ENCODE peak calls at places on chromosomes 13 and 19, in nine cellular contexts. D is RPMI7951; G is SJSA1; T is amniotic stem cell; Q is head of caudate nucleus; Y is stimulated activated CD4-positive, alpha-beta T cell treated with anti-CD3 and anti-CD28 coated beads, Interleukin-1b, Interleukin-23, amount 100 ng/mL, for 48 hours; M is naive thymus-derived CD8-positive, alpha-beta T cell; S is activated naive CD4-positive, alpha-beta T cell treated with anti-CD3 and anti-CD28 coated beads, Interleukin-2, amount 50 U/mL, for 16 hours; O is GM10248. K is an unnamed sample.

GRCh38 chr19:12611361-12611699 is 610 bp downstream of the ZNF791 start:
- DNase-seq in D (peak; percentile 76), M (no peak), Y (no peak), T (peak; percentile 75), S (no peak), O (no peak), G (peak; percentile 50), Q (peak; percentile 80), K (peak; percentile 11)

GRCh38 chr13:95676100-95676774 is 702 bp upstream of the DNAJC3 start:
- DNase-seq in G (no peak), O (no peak), M (peak; percentile 35), D (peak; percentile 25), T (no peak), Y (peak; percentile 5), Q (no peak), S (peak; percentile 16), K (peak; percentile 40)

GRCh38 chr13:72530471-72530870 is 197.0 kb downstream of the MZT1 start:
- DNase-seq in D (no peak), T (no peak), O (no peak), M (no peak), Q (no peak), S (no peak), G (no peak), Y (no peak), K (no peak)

GRCh38 chr19:16175954-16176353 is 2.6 kb upstream of the CIB3 start:
- DNase-seq in Y (no peak), G (no peak), M (no peak), T (no peak), S (no peak), Q (no peak), D (no peak), O (no peak), K (no peak)

GRCh38 chr13:88701551-88701950 is 1030.4 kb downstream of the SLITRK5 start:
- DNase-seq in D (no peak), T (no peak), O (no peak), M (no peak), S (no peak), Y (no peak), Q (no peak), G (no peak), K (no peak)

GRCh38 chr19:41309225-41310030 is 544 bp upstream of the CCDC97 start:
- DNase-seq in M (no peak), O (no peak), G (no peak), S (no peak), Q (no peak), T (no peak), Y (no peak), D (peak; percentile 29), K (peak; percentile 14)

GRCh38 chr13:49436890-49437289 is 7.0 kb downstream of the CAB39L start:
- DNase-seq in T (peak; percentile 31), Q (no peak), Y (no peak), D (peak; percentile 47), G (peak; percentile 22), S (no peak), M (no peak), O (no peak), K (no peak)

GRCh38 chr19:40523322-40524047 is 53.2 kb upstream of the SHKBP1 start:
- DNase-seq in T (no peak), Y (peak; percentile 67), D (peak; percentile 57), S (peak; percentile 33), M (peak; percentile 25), G (peak; percentile 25), O (peak; percentile 68), Q (peak; percentile 77), K (peak; percentile 93)

GRCh38 chr13:46526763-46527162 is 26.2 kb upstream of the LRCH1 start:
- DNase-seq in O (peak; percentile 33), Q (no peak), G (no peak), D (no peak), M (no peak), T (no peak), Y (no peak), S (no peak), K (no peak)

GRCh38 chr13:41514853-41515395 is 57.6 kb downstream of the RGCC start:
- DNase-seq in M (no peak), S (no peak), Q (no peak), T (no peak), Y (no peak), D (no peak), G (no peak), O (no peak), K (no peak)

GRCh38 chr13:71513414-71514063 is 353.5 kb downstream of the DACH1 start:
- DNase-seq in O (no peak), G (no peak), M (no peak), Y (no peak), Q (no peak), D (no peak), T (no peak), S (no peak), K (no peak)

GRCh38 chr13:24280722-24281121 is 28.7 kb upstream of the C1QTNF9 start:
- DNase-seq in D (no peak), O (peak; percentile 67), M (no peak), T (no peak), G (no peak), Y (no peak), S (no peak), Q (peak; percentile 33), K (no peak)

GRCh38 chr19:3471954-3472655 is 8.2 kb downstream of the SMIM24 start:
- DNase-seq in O (peak; percentile 62), Y (peak; percentile 30), D (no peak), S (peak; percentile 43), Q (peak; percentile 49), T (no peak), M (peak; percentile 28), G (peak; percentile 38), K (peak; percentile 41)

GRCh38 chr19:39139305-39140194 is 14.0 kb downstream of the PAK4 start:
- DNase-seq in M (no peak), O (no peak), D (no peak), T (no peak), Y (no peak), Q (no peak), G (no peak), S (no peak), K (no peak)

GRCh38 chr19:10468133-10468532 is 35.0 kb downstream of the KEAP1 start:
- DNase-seq in S (no peak), Y (no peak), Q (no peak), D (no peak), G (no peak), M (no peak), T (no peak), O (no peak), K (no peak)

GRCh38 chr13:50403311-50403710 is 388.1 kb downstream of the KCNRG start:
- DNase-seq in O (no peak), M (no peak), D (no peak), Y (no peak), G (no peak), T (no peak), S (no peak), Q (no peak), K (no peak)

GRCh38 chr13:108897955-108898354 is 268.5 kb downstream of the MYO16 start:
- DNase-seq in G (no peak), T (no peak), D (peak; percentile 17), S (no peak), O (no peak), M (no peak), Q (no peak), Y (peak; percentile 25), K (no peak)

GRCh38 chr19:10091892-10092641 is 6.0 kb downstream of the SHFL start:
- DNase-seq in S (no peak), Q (no peak), O (no peak), M (no peak), D (no peak), T (no peak), G (no peak), Y (no peak), K (no peak)

GRCh38 chr19:18603255-18603957 is 3.2 kb downstream of the CRLF1 start:
- DNase-seq in M (no peak), O (no peak), T (no peak), D (no peak), Y (no peak), S (peak; percentile 30), Q (no peak), G (no peak), K (peak; percentile 59)

GRCh38 chr13:111431241-111431640 is 110.8 kb downstream of the TEX29 start:
- DNase-seq in Q (no peak), O (no peak), T (no peak), Y (no peak), G (no peak), D (no peak), M (no peak), S (no peak), K (no peak)

GRCh38 chr13:42592915-42593718 is 19.2 kb downstream of the TNFSF11 start:
- DNase-seq in M (no peak), S (no peak), D (no peak), G (no peak), O (no peak), Y (no peak), Q (no peak), T (no peak), K (no peak)

GRCh38 chr13:70544706-70545105 is 436.5 kb upstream of the KLHL1 start:
- DNase-seq in Q (no peak), T (no peak), O (no peak), S (no peak), Y (no peak), G (no peak), D (no peak), M (no peak), K (no peak)

GRCh38 chr13:44622259-44622658 is 46.1 kb upstream of the TSC22D1 start:
- DNase-seq in D (no peak), M (no peak), O (no peak), T (no peak), Q (no peak), G (no peak), Y (no peak), S (no peak), K (no peak)

K was measured in RPMI8226.